ENCODE peak calls at places on chromosomes 7 and 10, in four cellular contexts. X is AG04450, U is colonic mucosa, K is adrenal gland. C is an unnamed sample.

GRCh38 chr10:116238036-116238435 is 35.0 kb downstream of the GFRA1 start:
- DNase-seq in K (no peak), U (no peak), X (no peak), C (no peak)

GRCh38 chr7:29606287-29606721 is 42.7 kb downstream of the PRR15 start:
- DNase-seq in U (peak), X (no peak), K (no peak), C (no peak)

GRCh38 chr10:121644501-121644900 is 46.3 kb upstream of the FGFR2 start:
- DNase-seq in X (no peak), U (no peak), K (no peak), C (no peak)

GRCh38 chr10:100528123-100528884 is 1.4 kb downstream of the NDUFB8 start:
- DNase-seq in X (no peak), K (no peak), U (no peak), C (no peak)

GRCh38 chr10:15857001-15857608 is 3.2 kb downstream of the MINDY3 start:
- DNase-seq in X (no peak), U (peak), K (no peak), C (no peak)

GRCh38 chr10:116769791-116770190 is 27.4 kb upstream of the HSPA12A start:
- DNase-seq in X (no peak), K (peak), U (no peak), C (no peak)

GRCh38 chr7:148277042-148277660 is 313.4 kb upstream of the C7orf33 start:
- DNase-seq in K (peak), X (no peak), U (no peak), C (no peak)

GRCh38 chr7:37083311-37084096 is 359.2 kb upstream of the AOAH start:
- DNase-seq in K (no peak), U (peak), X (no peak), C (no peak)

GRCh38 chr7:127391591-127392181 is 822 bp downstream of the ZNF800 start:
- DNase-seq in X (no peak), K (no peak), U (peak), C (peak)

GRCh38 chr10:69803809-69804208 is 2.1 kb downstream of the COL13A1 start:
- DNase-seq in U (no peak), X (no peak), K (no peak), C (no peak)

GRCh38 chr7:155591055-155591750 is 44.8 kb upstream of the CNPY1 start:
- DNase-seq in K (no peak), U (peak), X (no peak), C (no peak)

GRCh38 chr10:7354330-7355047 is 56.3 kb downstream of the SFMBT2 start:
- DNase-seq in U (no peak), X (peak), K (no peak), C (no peak)

GRCh38 chr7:33539198-33539597 is 366.1 kb upstream of the BMPER start:
- DNase-seq in X (no peak), U (no peak), K (no peak), C (no peak)

GRCh38 chr7:69967152-69967591 is 368.9 kb downstream of the AUTS2 start:
- DNase-seq in U (no peak), K (no peak), X (no peak), C (peak)

GRCh38 chr7:30525409-30525808 is 20.8 kb upstream of the GGCT start:
- DNase-seq in U (no peak), X (no peak), K (peak), C (no peak)

GRCh38 chr10:74752371-74752990 is 73.9 kb upstream of the KAT6B start:
- DNase-seq in U (no peak), K (no peak), X (no peak), C (no peak)

GRCh38 chr7:33916357-33917081 is 11.2 kb downstream of the BMPER start:
- DNase-seq in X (no peak), U (no peak), K (no peak), C (no peak)

GRCh38 chr10:24238527-24239247 is 29.7 kb downstream of the KIAA1217 start:
- DNase-seq in X (no peak), U (peak), K (no peak), C (peak)

GRCh38 chr7:87926581-87927461 is 7.2 kb upstream of the ADAM22 start:
- DNase-seq in X (no peak), U (peak), K (no peak), C (no peak)

GRCh38 chr10:58515296-58515956 is 2.8 kb downstream of the BICC1 start:
- DNase-seq in U (no peak), K (no peak), X (no peak), C (no peak)

GRCh38 chr10:21363087-21363752 is 162.3 kb downstream of the SKIDA1 start:
- DNase-seq in U (peak), X (no peak), K (peak), C (no peak)

GRCh38 chr7:106018566-106019338 is 55.7 kb downstream of the CDHR3 start:
- DNase-seq in U (no peak), X (no peak), K (no peak), C (no peak)

GRCh38 chr7:129376778-129377700 is 57.2 kb upstream of the STRIP2 start:
- DNase-seq in U (no peak), K (no peak), X (no peak), C (no peak)

GRCh38 chr10:107553470-107553869 is 389.0 kb upstream of the SORCS1 start:
- DNase-seq in X (no peak), K (no peak), U (no peak), C (no peak)

GRCh38 chr10:110576220-110576619 is 8.7 kb downstream of the SMC3 start:
- DNase-seq in U (no peak), K (no peak), X (no peak), C (no peak)

GRCh38 chr7:81299272-81299671 is 380.4 kb upstream of the SEMA3C start:
- DNase-seq in K (no peak), U (no peak), X (peak), C (no peak)

GRCh38 chr7:7705316-7705715 is 13.1 kb downstream of the RPA3 start:
- DNase-seq in U (no peak), K (no peak), X (no peak), C (no peak)

GRCh38 chr7:151081170-151082101 is 827 bp upstream of the FASTK start:
- DNase-seq in K (peak), U (peak), X (no peak), C (no peak)

GRCh38 chr10:32377458-32378370 is 30.8 kb upstream of the EPC1 start:
- DNase-seq in U (no peak), X (no peak), K (no peak), C (no peak)

GRCh38 chr10:1807924-1808323 is 70.6 kb upstream of the ADARB2 start:
- DNase-seq in U (no peak), K (no peak), X (no peak), C (no peak)

GRCh38 chr7:140033779-140034363 is 28.9 kb downstream of the PARP12 start:
- DNase-seq in X (no peak), U (no peak), K (no peak), C (no peak)

DNA sequence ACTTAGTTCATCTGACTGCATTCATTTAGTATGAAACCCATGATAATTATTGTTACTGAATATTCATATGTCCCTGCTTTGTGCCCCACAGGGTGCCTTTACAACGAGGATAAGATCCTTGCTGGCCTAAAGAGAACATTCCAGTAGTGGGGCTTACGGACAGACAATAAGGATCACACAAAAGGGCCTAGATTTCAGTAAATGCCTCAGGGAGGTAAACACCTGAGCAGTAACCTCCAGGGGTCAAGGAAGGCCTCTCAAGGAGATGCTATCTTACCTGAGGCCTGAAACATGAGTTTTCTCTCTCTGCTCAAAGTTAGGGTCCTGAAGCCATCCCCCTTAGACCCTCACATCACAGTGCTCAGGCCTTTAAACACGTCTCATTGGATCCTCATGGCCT is 228.7 kb downstream of the TCF7L2 start:
- DNase-seq in X (no peak), K (no peak), U (no peak), C (no peak)
- H3K27ac ChIP-seq in X (no peak), K (no peak), U (no peak), C (no peak)

DNA sequence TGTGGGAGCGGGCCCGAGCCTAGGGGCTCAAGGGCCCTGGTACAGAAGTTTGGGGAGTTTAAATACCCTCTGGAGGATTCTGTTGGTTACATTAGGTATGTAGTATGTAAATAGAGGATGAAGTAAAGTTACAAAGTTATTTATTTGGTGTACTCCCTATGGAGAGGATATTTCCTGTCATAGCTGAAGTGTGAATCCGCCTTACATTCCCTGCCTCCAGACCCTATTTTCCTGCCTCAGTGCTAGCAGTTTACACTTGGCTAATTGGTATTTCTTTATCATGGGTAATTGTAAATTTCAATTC is 60.6 kb upstream of the KLF14 start:
- DNase-seq in X (no peak), U (no peak), K (no peak), C (no peak)
- H3K4me3 ChIP-seq in X (peak), U (no peak), K (no peak), C (no peak)

DNA sequence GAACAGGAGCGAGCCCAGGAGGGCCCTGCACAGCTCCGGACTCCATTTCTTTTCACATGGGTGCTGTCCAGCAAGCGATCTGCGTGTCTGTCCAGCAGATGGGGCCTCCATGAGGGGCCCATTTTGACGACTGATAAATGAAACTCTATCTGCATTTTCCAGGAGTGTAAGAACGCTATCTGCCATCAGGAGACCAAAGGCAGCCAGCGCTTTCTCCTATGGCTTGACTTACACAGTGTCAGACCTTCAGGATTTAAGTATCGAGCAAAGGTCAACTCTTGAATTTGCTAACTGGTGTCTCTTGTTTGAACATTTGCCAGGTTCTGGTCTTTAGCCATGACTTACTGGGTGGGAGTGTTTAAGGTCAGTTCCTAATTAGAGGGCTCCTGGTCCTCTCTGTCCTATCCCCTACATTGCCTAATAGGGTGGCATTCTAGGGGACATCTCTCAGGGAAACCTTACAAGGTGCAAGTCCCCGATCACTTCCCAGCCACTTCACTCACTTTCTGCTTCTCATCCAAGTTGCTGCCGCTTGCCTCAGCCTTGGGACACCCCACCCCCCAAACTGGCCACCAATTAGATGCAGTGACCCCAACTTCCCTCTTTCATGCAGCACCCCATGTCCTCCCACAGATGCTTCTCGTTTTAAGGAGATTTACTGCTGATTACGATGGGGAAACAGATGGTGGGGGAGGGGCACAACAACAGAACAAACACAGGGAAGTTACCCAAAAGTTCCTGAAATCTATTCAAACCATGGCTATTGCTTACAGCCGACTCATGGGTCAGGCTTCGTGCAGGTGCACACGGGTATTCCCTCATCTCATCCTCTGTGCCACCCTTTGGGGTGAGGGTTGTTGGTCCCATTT is 20.0 kb downstream of the VSIR start:
- DNase-seq in K (peak), X (no peak), U (peak), C (peak)
- H3K27ac ChIP-seq in K (peak), X (no peak), U (peak), C (peak)

GRCh38 chr7:46525876-46526275 is 604.8 kb upstream of the IGFBP3 start:
- DNase-seq in K (no peak), X (no peak), U (peak), C (no peak)
- H3K4me3 ChIP-seq in K (no peak), X (no peak), U (no peak), C (no peak)

GRCh38 chr7:100446040-100446439 is 9.7 kb upstream of the PPP1R35 start:
- DNase-seq in X (no peak), K (no peak), U (no peak), C (no peak)

GRCh38 chr7:100443096-100443840 is 7.0 kb upstream of the PPP1R35 start:
- DNase-seq in K (no peak), U (no peak), X (no peak), C (no peak)

GRCh38 chr7:100449190-100449795 is 13.0 kb upstream of the PPP1R35 start:
- DNase-seq in X (no peak), U (no peak), K (no peak), C (no peak)

GRCh38 chr7:100441641-100442535 is 5.6 kb upstream of the PPP1R35 start:
- DNase-seq in K (no peak), X (no peak), U (no peak), C (no peak)

GRCh38 chr7:100444311-100445278 is 8.3 kb upstream of the PPP1R35 start:
- DNase-seq in X (no peak), U (no peak), K (no peak), C (no peak)
- H3K27ac ChIP-seq in X (peak), U (no peak), K (peak), C (peak)

DNA sequence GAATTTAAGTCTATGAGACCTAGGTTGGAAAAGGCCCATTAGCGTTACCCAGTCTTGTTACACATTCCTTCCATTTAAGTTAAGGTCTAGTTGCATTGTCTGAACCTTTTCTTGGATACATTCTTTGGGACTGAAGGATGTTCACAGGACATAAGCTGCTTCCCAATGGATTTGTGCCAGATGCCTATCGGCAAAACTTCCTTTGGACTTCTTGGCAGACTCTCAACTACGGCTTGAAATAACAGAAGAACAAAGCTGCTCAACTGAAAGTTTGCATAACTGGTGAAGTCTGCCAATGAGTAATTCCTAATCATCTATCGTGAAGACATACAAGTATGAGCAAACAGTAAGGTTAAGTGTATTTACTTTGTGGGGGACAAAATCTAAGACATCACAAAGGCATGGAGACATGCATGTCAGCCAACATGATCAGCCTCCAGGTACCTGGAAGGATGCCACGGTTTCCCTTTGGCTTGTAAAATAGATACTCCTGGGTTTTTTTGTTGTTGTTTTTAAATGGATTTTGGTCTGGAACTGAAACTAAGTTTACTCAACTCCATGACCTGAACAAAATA is 35.4 kb downstream of the MALSU1 start:
- DNase-seq in U (peak), X (peak), K (no peak), C (peak)
- H3K4me3 ChIP-seq in U (no peak), X (no peak), K (no peak), C (no peak)

GRCh38 chr10:6091630-6092029 is 2.8 kb downstream of the RBM17 start:
- DNase-seq in K (no peak), U (no peak), X (no peak), C (no peak)
- H3K27ac ChIP-seq in K (no peak), U (no peak), X (no peak), C (peak)

GRCh38 chr10:13003004-13003403 is 1.5 kb upstream of the CCDC3 start:
- DNase-seq in U (no peak), K (no peak), X (peak), C (no peak)

GRCh38 chr10:13003781-13004180 is 2.3 kb upstream of the CCDC3 start:
- DNase-seq in K (no peak), X (no peak), U (no peak), C (no peak)

GRCh38 chr10:13000431-13000830 is 1.1 kb downstream of the CCDC3 start:
- DNase-seq in X (no peak), K (no peak), U (no peak), C (no peak)

GRCh38 chr10:13001887-13002212 is 337 bp upstream of the CCDC3 start:
- DNase-seq in U (no peak), X (no peak), K (no peak), C (no peak)

GRCh38 chr10:13001041-13001886 is at the start of gene CCDC3:
- DNase-seq in K (no peak), U (peak), X (no peak), C (no peak)
- H3K4me3 ChIP-seq in K (no peak), U (peak), X (peak), C (peak)